ENCODE peak calls at places on chromosome 10, in six cellular contexts. One of them, this sample, is unnamed.

GRCh38 chr10:29157321-29157720 is 131.5 kb upstream of the LYZL1 start:
- DNase-seq in activated T-helper 1 cell treated with anti-CD3 and anti-CD28 coated beads, Interleukin-2, amount 50 U/mL, for 16 hours: no peak
- DNase-seq in NCI-H1092 treated with DMSO at 0.1 percent for 48 hours: no peak
- DNase-seq in stimulated activated CD8-positive, alpha-beta memory T cell treated with anti-CD3 and anti-CD28 coated beads, Interleukin-7, amount 100 ng/mL, for 4 hours: no peak
- DNase-seq in T47D: no peak
- DNase-seq in GM23338: no peak
- DNase-seq in this sample: no peak

GRCh38 chr10:52986120-52986519 is 213.5 kb upstream of the MBL2 start:
- DNase-seq in GM23338: no peak
- DNase-seq in NCI-H1092 treated with DMSO at 0.1 percent for 48 hours: no peak
- DNase-seq in activated T-helper 1 cell treated with anti-CD3 and anti-CD28 coated beads, Interleukin-2, amount 50 U/mL, for 16 hours: no peak
- DNase-seq in T47D: no peak
- DNase-seq in stimulated activated CD8-positive, alpha-beta memory T cell treated with anti-CD3 and anti-CD28 coated beads, Interleukin-7, amount 100 ng/mL, for 4 hours: no peak
- DNase-seq in this sample: no peak

GRCh38 chr10:101110856-101111523 is 20.1 kb upstream of the TLX1 start:
- DNase-seq in T47D: no peak
- DNase-seq in GM23338: no peak
- DNase-seq in activated T-helper 1 cell treated with anti-CD3 and anti-CD28 coated beads, Interleukin-2, amount 50 U/mL, for 16 hours: no peak
- DNase-seq in stimulated activated CD8-positive, alpha-beta memory T cell treated with anti-CD3 and anti-CD28 coated beads, Interleukin-7, amount 100 ng/mL, for 4 hours: no peak
- DNase-seq in NCI-H1092 treated with DMSO at 0.1 percent for 48 hours: no peak
- DNase-seq in this sample: no peak

GRCh38 chr10:98357208-98357836 is 57.7 kb downstream of the PYROXD2 start:
- DNase-seq in stimulated activated CD8-positive, alpha-beta memory T cell treated with anti-CD3 and anti-CD28 coated beads, Interleukin-7, amount 100 ng/mL, for 4 hours: no peak
- DNase-seq in NCI-H1092 treated with DMSO at 0.1 percent for 48 hours: peak; percentile 87
- DNase-seq in T47D: no peak
- DNase-seq in activated T-helper 1 cell treated with anti-CD3 and anti-CD28 coated beads, Interleukin-2, amount 50 U/mL, for 16 hours: no peak
- DNase-seq in GM23338: no peak
- DNase-seq in this sample: no peak

GRCh38 chr10:103154464-103155299 is 38.4 kb downstream of the NT5C2 start:
- DNase-seq in activated T-helper 1 cell treated with anti-CD3 and anti-CD28 coated beads, Interleukin-2, amount 50 U/mL, for 16 hours: no peak
- DNase-seq in GM23338: no peak
- DNase-seq in stimulated activated CD8-positive, alpha-beta memory T cell treated with anti-CD3 and anti-CD28 coated beads, Interleukin-7, amount 100 ng/mL, for 4 hours: no peak
- DNase-seq in NCI-H1092 treated with DMSO at 0.1 percent for 48 hours: no peak
- DNase-seq in T47D: no peak
- DNase-seq in this sample: no peak

GRCh38 chr10:91071786-91072185 is 148.7 kb upstream of the PCGF5 start:
- DNase-seq in GM23338: no peak
- DNase-seq in T47D: no peak
- DNase-seq in NCI-H1092 treated with DMSO at 0.1 percent for 48 hours: no peak
- DNase-seq in activated T-helper 1 cell treated with anti-CD3 and anti-CD28 coated beads, Interleukin-2, amount 50 U/mL, for 16 hours: no peak
- DNase-seq in stimulated activated CD8-positive, alpha-beta memory T cell treated with anti-CD3 and anti-CD28 coated beads, Interleukin-7, amount 100 ng/mL, for 4 hours: no peak
- DNase-seq in this sample: no peak

GRCh38 chr10:73875139-73875475 is 752 bp upstream of the CAMK2G start:
- DNase-seq in activated T-helper 1 cell treated with anti-CD3 and anti-CD28 coated beads, Interleukin-2, amount 50 U/mL, for 16 hours: no peak
- DNase-seq in T47D: no peak
- DNase-seq in stimulated activated CD8-positive, alpha-beta memory T cell treated with anti-CD3 and anti-CD28 coated beads, Interleukin-7, amount 100 ng/mL, for 4 hours: no peak
- DNase-seq in GM23338: no peak
- DNase-seq in NCI-H1092 treated with DMSO at 0.1 percent for 48 hours: no peak
- DNase-seq in this sample: no peak

GRCh38 chr10:132311338-132311939 is 3.7 kb upstream of the STK32C start:
- DNase-seq in stimulated activated CD8-positive, alpha-beta memory T cell treated with anti-CD3 and anti-CD28 coated beads, Interleukin-7, amount 100 ng/mL, for 4 hours: no peak
- DNase-seq in GM23338: peak; percentile 84
- DNase-seq in T47D: no peak
- DNase-seq in NCI-H1092 treated with DMSO at 0.1 percent for 48 hours: peak; percentile 5
- DNase-seq in activated T-helper 1 cell treated with anti-CD3 and anti-CD28 coated beads, Interleukin-2, amount 50 U/mL, for 16 hours: no peak
- DNase-seq in this sample: no peak

GRCh38 chr10:132283604-132284382 is 24.0 kb downstream of the STK32C start:
- DNase-seq in T47D: no peak
- DNase-seq in NCI-H1092 treated with DMSO at 0.1 percent for 48 hours: no peak
- DNase-seq in activated T-helper 1 cell treated with anti-CD3 and anti-CD28 coated beads, Interleukin-2, amount 50 U/mL, for 16 hours: no peak
- DNase-seq in GM23338: no peak
- DNase-seq in stimulated activated CD8-positive, alpha-beta memory T cell treated with anti-CD3 and anti-CD28 coated beads, Interleukin-7, amount 100 ng/mL, for 4 hours: no peak
- DNase-seq in this sample: no peak